ENCODE peak calls at places on chromosome 1, in eight cellular contexts. One of them, this sample, is unnamed.

GRCh38 chr1:17274186-17275170 is 25.6 kb downstream of the PADI3 start:
- DNase-seq in kidney glomerular epithelial cell: peak
- DNase-seq in activated CD8-positive, alpha-beta memory T cell treated with anti-CD3 and anti-CD28 coated beads for 1 hour: no peak
- DNase-seq in cardiac fibroblast: peak
- DNase-seq in pulmonary artery endothelial cell: no peak
- DNase-seq in glomerular endothelial cell: no peak
- DNase-seq in adipocyte: peak
- DNase-seq in cardiac muscle cell: peak
- DNase-seq in this sample: no peak

GRCh38 chr1:6352138-6352563 is 41.4 kb downstream of the ACOT7 start:
- DNase-seq in kidney glomerular epithelial cell: no peak
- DNase-seq in activated CD8-positive, alpha-beta memory T cell treated with anti-CD3 and anti-CD28 coated beads for 1 hour: no peak
- DNase-seq in cardiac fibroblast: no peak
- DNase-seq in pulmonary artery endothelial cell: no peak
- DNase-seq in glomerular endothelial cell: no peak
- DNase-seq in adipocyte: no peak
- DNase-seq in cardiac muscle cell: no peak
- DNase-seq in this sample: no peak

GRCh38 chr1:161486806-161487482 is 18.3 kb upstream of the FCGR2A start:
- DNase-seq in kidney glomerular epithelial cell: peak
- DNase-seq in activated CD8-positive, alpha-beta memory T cell treated with anti-CD3 and anti-CD28 coated beads for 1 hour: no peak
- DNase-seq in cardiac fibroblast: peak
- DNase-seq in pulmonary artery endothelial cell: peak
- DNase-seq in glomerular endothelial cell: peak
- DNase-seq in adipocyte: peak
- DNase-seq in cardiac muscle cell: peak
- DNase-seq in this sample: no peak

GRCh38 chr1:186793582-186793927 is 35.2 kb upstream of the PLA2G4A start:
- DNase-seq in kidney glomerular epithelial cell: no peak
- DNase-seq in activated CD8-positive, alpha-beta memory T cell treated with anti-CD3 and anti-CD28 coated beads for 1 hour: no peak
- DNase-seq in cardiac fibroblast: no peak
- DNase-seq in pulmonary artery endothelial cell: no peak
- DNase-seq in glomerular endothelial cell: no peak
- DNase-seq in adipocyte: no peak
- DNase-seq in cardiac muscle cell: no peak
- DNase-seq in this sample: no peak

GRCh38 chr1:191669629-191670028 is 488.6 kb upstream of the RGS18 start:
- DNase-seq in kidney glomerular epithelial cell: peak
- DNase-seq in activated CD8-positive, alpha-beta memory T cell treated with anti-CD3 and anti-CD28 coated beads for 1 hour: no peak
- DNase-seq in cardiac fibroblast: no peak
- DNase-seq in pulmonary artery endothelial cell: no peak
- DNase-seq in glomerular endothelial cell: no peak
- DNase-seq in adipocyte: peak
- DNase-seq in cardiac muscle cell: no peak
- DNase-seq in this sample: no peak

GRCh38 chr1:240149488-240150094 is 57.9 kb downstream of the FMN2 start:
- DNase-seq in kidney glomerular epithelial cell: peak
- DNase-seq in activated CD8-positive, alpha-beta memory T cell treated with anti-CD3 and anti-CD28 coated beads for 1 hour: no peak
- DNase-seq in cardiac fibroblast: peak
- DNase-seq in pulmonary artery endothelial cell: no peak
- DNase-seq in glomerular endothelial cell: peak
- DNase-seq in adipocyte: peak
- DNase-seq in cardiac muscle cell: peak
- DNase-seq in this sample: no peak

GRCh38 chr1:184669400-184669799 is 85.3 kb downstream of the EDEM3 start:
- DNase-seq in kidney glomerular epithelial cell: no peak
- DNase-seq in activated CD8-positive, alpha-beta memory T cell treated with anti-CD3 and anti-CD28 coated beads for 1 hour: no peak
- DNase-seq in cardiac fibroblast: no peak
- DNase-seq in pulmonary artery endothelial cell: no peak
- DNase-seq in glomerular endothelial cell: no peak
- DNase-seq in adipocyte: no peak
- DNase-seq in cardiac muscle cell: no peak
- DNase-seq in this sample: no peak

GRCh38 chr1:6460349-6461236 is 5.4 kb downstream of the TNFRSF25 start:
- DNase-seq in kidney glomerular epithelial cell: no peak
- DNase-seq in activated CD8-positive, alpha-beta memory T cell treated with anti-CD3 and anti-CD28 coated beads for 1 hour: peak
- DNase-seq in cardiac fibroblast: no peak
- DNase-seq in pulmonary artery endothelial cell: no peak
- DNase-seq in glomerular endothelial cell: no peak
- DNase-seq in adipocyte: no peak
- DNase-seq in cardiac muscle cell: no peak
- DNase-seq in this sample: no peak

GRCh38 chr1:23788695-23789094 is 2.2 kb upstream of the LYPLA2 start:
- DNase-seq in kidney glomerular epithelial cell: no peak
- DNase-seq in activated CD8-positive, alpha-beta memory T cell treated with anti-CD3 and anti-CD28 coated beads for 1 hour: no peak
- DNase-seq in cardiac fibroblast: no peak
- DNase-seq in pulmonary artery endothelial cell: no peak
- DNase-seq in glomerular endothelial cell: no peak
- DNase-seq in adipocyte: no peak
- DNase-seq in cardiac muscle cell: no peak
- DNase-seq in this sample: no peak

GRCh38 chr1:182610606-182611194 is 6.5 kb upstream of the RGS16 start:
- DNase-seq in kidney glomerular epithelial cell: no peak
- DNase-seq in activated CD8-positive, alpha-beta memory T cell treated with anti-CD3 and anti-CD28 coated beads for 1 hour: no peak
- DNase-seq in cardiac fibroblast: no peak
- DNase-seq in pulmonary artery endothelial cell: no peak
- DNase-seq in glomerular endothelial cell: no peak
- DNase-seq in adipocyte: no peak
- DNase-seq in cardiac muscle cell: no peak
- DNase-seq in this sample: no peak

GRCh38 chr1:93056214-93056613 is 22.9 kb upstream of the MTF2 start:
- DNase-seq in kidney glomerular epithelial cell: peak
- DNase-seq in activated CD8-positive, alpha-beta memory T cell treated with anti-CD3 and anti-CD28 coated beads for 1 hour: no peak
- DNase-seq in cardiac fibroblast: peak
- DNase-seq in pulmonary artery endothelial cell: no peak
- DNase-seq in glomerular endothelial cell: no peak
- DNase-seq in adipocyte: peak
- DNase-seq in cardiac muscle cell: peak
- DNase-seq in this sample: no peak

GRCh38 chr1:2231667-2232254 is 3.6 kb downstream of the SKI start:
- DNase-seq in kidney glomerular epithelial cell: peak
- DNase-seq in activated CD8-positive, alpha-beta memory T cell treated with anti-CD3 and anti-CD28 coated beads for 1 hour: peak
- DNase-seq in cardiac fibroblast: peak
- DNase-seq in pulmonary artery endothelial cell: no peak
- DNase-seq in glomerular endothelial cell: no peak
- DNase-seq in adipocyte: peak
- DNase-seq in cardiac muscle cell: no peak
- DNase-seq in this sample: no peak

GRCh38 chr1:208565761-208566440 is 321.7 kb upstream of the PLXNA2 start:
- DNase-seq in kidney glomerular epithelial cell: peak
- DNase-seq in activated CD8-positive, alpha-beta memory T cell treated with anti-CD3 and anti-CD28 coated beads for 1 hour: no peak
- DNase-seq in cardiac fibroblast: no peak
- DNase-seq in pulmonary artery endothelial cell: no peak
- DNase-seq in glomerular endothelial cell: no peak
- DNase-seq in adipocyte: no peak
- DNase-seq in cardiac muscle cell: no peak
- DNase-seq in this sample: no peak

GRCh38 chr1:155052412-155053400 is 1.6 kb downstream of the ADAM15 start:
- DNase-seq in kidney glomerular epithelial cell: no peak
- DNase-seq in activated CD8-positive, alpha-beta memory T cell treated with anti-CD3 and anti-CD28 coated beads for 1 hour: no peak
- DNase-seq in cardiac fibroblast: peak
- DNase-seq in pulmonary artery endothelial cell: no peak
- DNase-seq in glomerular endothelial cell: no peak
- DNase-seq in adipocyte: no peak
- DNase-seq in cardiac muscle cell: no peak
- DNase-seq in this sample: no peak

GRCh38 chr1:1088036-1088800 is 14.1 kb upstream of the RNF223 start:
- DNase-seq in kidney glomerular epithelial cell: no peak
- DNase-seq in activated CD8-positive, alpha-beta memory T cell treated with anti-CD3 and anti-CD28 coated beads for 1 hour: no peak
- DNase-seq in cardiac fibroblast: no peak
- DNase-seq in pulmonary artery endothelial cell: no peak
- DNase-seq in glomerular endothelial cell: no peak
- DNase-seq in adipocyte: no peak
- DNase-seq in cardiac muscle cell: no peak
- DNase-seq in this sample: no peak

GRCh38 chr1:20399606-20400180 is 86.3 kb downstream of the CAMK2N1 start:
- DNase-seq in kidney glomerular epithelial cell: no peak
- DNase-seq in activated CD8-positive, alpha-beta memory T cell treated with anti-CD3 and anti-CD28 coated beads for 1 hour: no peak
- DNase-seq in cardiac fibroblast: no peak
- DNase-seq in pulmonary artery endothelial cell: no peak
- DNase-seq in glomerular endothelial cell: no peak
- DNase-seq in adipocyte: no peak
- DNase-seq in cardiac muscle cell: no peak
- DNase-seq in this sample: no peak

GRCh38 chr1:223343692-223344091 is 20.3 kb downstream of the SUSD4 start:
- DNase-seq in kidney glomerular epithelial cell: no peak
- DNase-seq in activated CD8-positive, alpha-beta memory T cell treated with anti-CD3 and anti-CD28 coated beads for 1 hour: no peak
- DNase-seq in cardiac fibroblast: peak
- DNase-seq in pulmonary artery endothelial cell: no peak
- DNase-seq in glomerular endothelial cell: no peak
- DNase-seq in adipocyte: no peak
- DNase-seq in cardiac muscle cell: no peak
- DNase-seq in this sample: no peak

GRCh38 chr1:163069142-163069541 is at the start of gene RGS4:
- DNase-seq in kidney glomerular epithelial cell: peak
- DNase-seq in activated CD8-positive, alpha-beta memory T cell treated with anti-CD3 and anti-CD28 coated beads for 1 hour: no peak
- DNase-seq in cardiac fibroblast: peak
- DNase-seq in pulmonary artery endothelial cell: peak
- DNase-seq in glomerular endothelial cell: peak
- DNase-seq in adipocyte: peak
- DNase-seq in cardiac muscle cell: peak
- DNase-seq in this sample: no peak

GRCh38 chr1:17682403-17682802 is 72.7 kb upstream of the ACTL8 start:
- DNase-seq in kidney glomerular epithelial cell: no peak
- DNase-seq in activated CD8-positive, alpha-beta memory T cell treated with anti-CD3 and anti-CD28 coated beads for 1 hour: no peak
- DNase-seq in cardiac fibroblast: no peak
- DNase-seq in pulmonary artery endothelial cell: no peak
- DNase-seq in glomerular endothelial cell: no peak
- DNase-seq in adipocyte: no peak
- DNase-seq in cardiac muscle cell: no peak
- DNase-seq in this sample: no peak